ENCODE peak calls at places on chromosomes 7 and 10, in six cellular contexts. T is GM12891, L is K562, Q is HepG2, K is H1, E is GM12878. R is an unnamed sample.

GRCh38 chr7:106425017-106425719 is 140.4 kb upstream of the NAMPT start:
- DNase-seq in T (peak), L (no peak), Q (no peak), K (no peak), E (peak), R (peak)

GRCh38 chr7:151888716-151889115 is 11.8 kb upstream of the PRKAG2 start:
- DNase-seq in T (no peak), L (no peak), Q (no peak), K (no peak), E (no peak), R (no peak)

GRCh38 chr7:158743219-158743618 is 38.6 kb upstream of the NCAPG2 start:
- DNase-seq in T (no peak), L (no peak), Q (no peak), K (peak), E (no peak), R (no peak)

GRCh38 chr7:75729851-75730274 is 8.9 kb downstream of the HIP1 start:
- DNase-seq in T (no peak), L (no peak), Q (no peak), K (no peak), E (no peak), R (no peak)

GRCh38 chr10:7826971-7827370 is 8.7 kb downstream of the TAF3 start:
- DNase-seq in T (no peak), L (no peak), Q (no peak), K (no peak), E (no peak), R (no peak)

GRCh38 chr10:70494966-70495365 is 16.4 kb downstream of the PALD1 start:
- DNase-seq in T (no peak), L (no peak), Q (no peak), K (no peak), E (no peak), R (no peak)

GRCh38 chr7:28686418-28686800 is 271.7 kb downstream of the TRIL start:
- DNase-seq in T (no peak), L (no peak), Q (no peak), K (peak), E (no peak), R (no peak)

GRCh38 chr7:44978511-44979366 is at the start of gene MYO1G:
- DNase-seq in T (no peak), L (no peak), Q (no peak), K (peak), E (peak), R (no peak)

GRCh38 chr7:157576415-157576814 is 239.6 kb downstream of the DNAJB6 start:
- DNase-seq in T (no peak), L (no peak), Q (no peak), K (no peak), E (no peak), R (no peak)

GRCh38 chr10:31896972-31897384 is 31.7 kb downstream of the ARHGAP12 start:
- DNase-seq in T (no peak), L (no peak), Q (no peak), K (no peak), E (no peak), R (no peak)

GRCh38 chr7:101686030-101686429 is 56.9 kb upstream of the MYL10 start:
- DNase-seq in T (no peak), L (no peak), Q (no peak), K (no peak), E (no peak), R (no peak)

GRCh38 chr10:5318148-5318547 is 46.6 kb upstream of the UCN3 start:
- DNase-seq in T (no peak), L (no peak), Q (no peak), K (no peak), E (no peak), R (no peak)

GRCh38 chr10:17784701-17785100 is 24.4 kb upstream of the MRC1 start:
- DNase-seq in T (no peak), L (no peak), Q (no peak), K (no peak), E (no peak), R (no peak)

GRCh38 chr10:651700-652099 is 37.8 kb downstream of the DIP2C start:
- DNase-seq in T (no peak), L (no peak), Q (no peak), K (no peak), E (no peak), R (no peak)

GRCh38 chr7:30430300-30430699 is 48.3 kb downstream of the NOD1 start:
- DNase-seq in T (no peak), L (no peak), Q (no peak), K (no peak), E (no peak), R (no peak)

GRCh38 chr10:117375360-117376147 is at the start of gene PDZD8:
- DNase-seq in T (peak), L (peak), Q (peak), K (peak), E (peak), R (peak)

GRCh38 chr10:117374506-117375359 is 507 bp downstream of the PDZD8 start:
- DNase-seq in T (peak), L (peak), Q (no peak), K (peak), E (no peak), R (peak)

GRCh38 chr10:117370205-117370604 is 5.0 kb downstream of the PDZD8 start:
- DNase-seq in T (no peak), L (no peak), Q (no peak), K (no peak), E (no peak), R (no peak)

DNA sequence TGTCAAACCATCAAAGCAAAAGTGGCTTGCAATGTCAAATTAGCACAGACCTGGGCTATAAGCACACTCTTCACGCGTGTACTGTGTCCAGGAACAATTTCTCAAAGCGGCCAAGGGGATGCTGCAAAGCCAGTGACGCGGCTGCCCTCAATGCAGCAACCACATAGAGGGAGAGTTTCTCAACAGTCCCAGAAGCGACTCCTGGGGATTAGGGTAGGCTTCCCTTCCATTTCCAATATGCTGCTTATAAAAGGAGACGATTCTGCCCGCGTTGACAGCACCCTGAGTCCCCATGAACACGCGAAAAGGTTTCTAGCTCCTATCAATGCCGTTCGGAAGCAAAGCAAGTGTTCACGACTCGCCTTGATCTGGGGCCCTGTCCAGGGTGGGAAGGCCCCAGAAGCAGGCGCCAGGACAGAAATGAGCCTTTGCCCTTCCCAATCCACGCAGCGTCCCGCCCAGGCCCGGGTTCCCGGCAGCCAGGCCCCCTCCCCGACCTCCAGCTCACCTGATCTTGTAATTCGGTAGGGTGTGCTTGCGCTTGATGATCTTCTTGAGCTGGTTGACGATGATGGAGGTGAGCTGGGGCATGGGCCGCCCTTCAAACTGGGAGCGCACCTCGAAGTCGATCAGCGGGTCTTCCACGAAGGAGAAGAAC is 1.3 kb downstream of the PDZD8 start:
- DNase-seq in T (peak), L (no peak), Q (no peak), K (no peak), E (no peak), R (peak)
- TF ChIP-seq POLR2AphosphoS5 in T (no peak), L (no peak), Q (no peak), K (no peak), E (no peak), R (no peak)

GRCh38 chr10:93600861-93601773 is at the start of gene RBP4:
- DNase-seq in T (no peak), L (no peak), Q (peak), K (peak), E (no peak), R (no peak)
- TF ChIP-seq POLR2A in T (no peak), L (no peak), Q (peak), K (no peak), E (no peak), R (no peak)

DNA sequence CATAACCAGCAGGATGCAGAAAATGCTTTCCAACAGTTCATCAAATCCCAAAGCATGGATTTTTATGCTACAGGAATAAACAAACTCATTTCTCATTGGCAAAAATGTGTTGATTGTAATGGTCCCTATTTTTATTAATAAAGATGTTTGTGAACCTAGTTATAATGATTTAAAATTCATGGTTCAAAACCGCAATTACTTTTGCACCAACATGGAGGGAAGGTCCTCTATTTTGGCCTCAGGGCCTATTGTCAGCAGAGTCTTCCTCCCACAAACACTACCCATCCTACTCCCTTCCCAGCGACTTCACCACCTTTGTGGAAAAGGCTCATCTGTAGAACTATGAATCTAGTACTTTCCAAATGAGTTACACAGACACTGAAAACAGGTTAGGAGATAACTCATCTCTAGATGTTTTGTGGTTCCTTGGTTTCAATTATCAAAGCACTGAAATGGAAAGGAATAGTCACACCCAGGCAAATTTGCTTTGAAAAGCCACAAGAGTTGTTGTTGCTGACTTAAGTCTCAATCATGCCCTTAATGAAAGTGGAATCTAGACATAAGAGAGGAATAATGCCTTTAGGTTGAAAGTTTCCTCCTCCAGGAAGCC is 59.4 kb upstream of the FRMD4A start:
- DNase-seq in T (peak), L (no peak), Q (no peak), K (no peak), E (peak), R (no peak)
- TF ChIP-seq TAF1 in T (no peak), L (no peak), Q (no peak), K (no peak), E (no peak), R (no peak)

DNA sequence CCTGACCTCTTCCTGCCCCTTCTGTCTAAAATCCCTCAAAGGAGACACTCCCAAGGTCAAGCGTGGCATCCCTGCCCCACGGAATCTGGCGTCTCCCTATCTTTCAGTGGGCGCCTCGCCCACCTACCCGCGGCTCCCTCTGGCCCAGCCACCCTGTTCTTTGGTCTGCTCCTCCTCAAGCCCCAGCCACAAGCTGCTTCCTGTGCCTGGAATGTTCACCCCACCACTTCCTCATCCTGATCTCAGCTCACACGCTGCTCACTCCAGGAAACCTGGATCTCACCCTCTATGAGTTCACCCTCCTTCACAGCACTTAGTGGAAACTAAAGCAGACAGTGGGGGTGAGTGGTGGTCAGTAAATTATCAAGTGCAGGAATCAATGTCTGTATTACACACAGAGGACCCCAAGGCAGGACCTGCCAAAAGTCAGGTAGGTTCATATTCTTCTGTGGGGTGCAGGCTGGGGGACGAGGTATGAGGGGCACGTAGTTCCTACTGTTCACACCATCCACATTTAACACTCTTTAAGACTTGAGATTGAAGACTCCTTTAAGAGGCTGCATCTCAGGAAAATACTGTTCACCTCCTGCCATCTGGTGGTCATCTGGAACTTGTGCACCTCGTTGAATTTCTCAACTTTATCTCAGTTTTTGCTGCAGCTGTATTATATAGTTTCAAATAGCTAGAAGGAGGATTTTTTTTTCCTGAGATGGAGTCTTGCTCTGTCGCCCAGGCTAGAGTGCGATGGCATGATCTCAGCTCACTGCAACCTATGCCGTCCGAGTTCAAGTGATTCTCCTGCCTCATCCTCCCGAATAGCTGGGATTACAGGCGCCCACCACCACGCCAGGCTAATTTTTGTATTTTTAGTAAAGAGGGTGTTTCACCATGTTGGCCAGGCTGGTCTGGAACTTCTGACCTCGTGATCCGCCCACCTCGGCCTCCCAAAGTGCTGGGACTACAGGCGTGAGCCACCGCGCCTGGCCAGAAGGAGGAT is 166.6 kb downstream of the ARHGAP21 start:
- DNase-seq in T (peak), L (peak), Q (peak), K (no peak), E (no peak), R (peak)
- TF ChIP-seq POLR2AphosphoS5 in T (no peak), L (no peak), Q (no peak), K (no peak), E (no peak), R (no peak)

GRCh38 chr10:10223129-10223528 is 794.5 kb upstream of the CELF2 start:
- DNase-seq in T (no peak), L (no peak), Q (no peak), K (no peak), E (no peak), R (no peak)
- TF ChIP-seq POLR2A in T (no peak), L (no peak), Q (no peak), K (no peak), E (no peak), R (no peak)

GRCh38 chr7:379456-380225 is 89.7 kb downstream of the FOXL3 start:
- DNase-seq in T (peak), L (peak), Q (no peak), K (no peak), E (no peak), R (no peak)

GRCh38 chr7:380724-381210 is 90.8 kb downstream of the FOXL3 start:
- DNase-seq in T (no peak), L (no peak), Q (no peak), K (no peak), E (no peak), R (no peak)

GRCh38 chr7:378551-379455 is 88.8 kb downstream of the FOXL3 start:
- DNase-seq in T (no peak), L (no peak), Q (no peak), K (no peak), E (no peak), R (no peak)

GRCh38 chr7:381211-382117 is 91.5 kb downstream of the FOXL3 start:
- DNase-seq in T (peak), L (no peak), Q (no peak), K (no peak), E (no peak), R (no peak)

DNA sequence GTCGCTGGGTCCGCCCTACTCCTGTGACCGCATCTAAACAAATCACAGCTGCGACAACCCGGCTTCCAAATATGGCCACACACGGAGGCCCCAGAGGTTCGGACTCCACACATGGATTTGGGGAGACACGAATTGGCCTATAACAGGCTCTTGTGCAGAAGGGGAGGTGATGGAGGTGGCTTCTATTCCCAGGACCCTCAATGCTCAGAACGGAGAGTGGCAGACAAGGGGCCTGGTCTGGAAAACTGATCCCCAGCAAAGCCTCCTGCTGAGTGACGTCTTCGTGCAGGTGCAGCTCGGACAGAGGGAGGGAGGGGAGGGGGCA is 90.2 kb downstream of the FOXL3 start:
- DNase-seq in T (peak), L (no peak), Q (no peak), K (peak), E (no peak), R (no peak)
- TF ChIP-seq TAF1 in T (no peak), L (no peak), Q (no peak), K (no peak), E (no peak), R (no peak)

DNA sequence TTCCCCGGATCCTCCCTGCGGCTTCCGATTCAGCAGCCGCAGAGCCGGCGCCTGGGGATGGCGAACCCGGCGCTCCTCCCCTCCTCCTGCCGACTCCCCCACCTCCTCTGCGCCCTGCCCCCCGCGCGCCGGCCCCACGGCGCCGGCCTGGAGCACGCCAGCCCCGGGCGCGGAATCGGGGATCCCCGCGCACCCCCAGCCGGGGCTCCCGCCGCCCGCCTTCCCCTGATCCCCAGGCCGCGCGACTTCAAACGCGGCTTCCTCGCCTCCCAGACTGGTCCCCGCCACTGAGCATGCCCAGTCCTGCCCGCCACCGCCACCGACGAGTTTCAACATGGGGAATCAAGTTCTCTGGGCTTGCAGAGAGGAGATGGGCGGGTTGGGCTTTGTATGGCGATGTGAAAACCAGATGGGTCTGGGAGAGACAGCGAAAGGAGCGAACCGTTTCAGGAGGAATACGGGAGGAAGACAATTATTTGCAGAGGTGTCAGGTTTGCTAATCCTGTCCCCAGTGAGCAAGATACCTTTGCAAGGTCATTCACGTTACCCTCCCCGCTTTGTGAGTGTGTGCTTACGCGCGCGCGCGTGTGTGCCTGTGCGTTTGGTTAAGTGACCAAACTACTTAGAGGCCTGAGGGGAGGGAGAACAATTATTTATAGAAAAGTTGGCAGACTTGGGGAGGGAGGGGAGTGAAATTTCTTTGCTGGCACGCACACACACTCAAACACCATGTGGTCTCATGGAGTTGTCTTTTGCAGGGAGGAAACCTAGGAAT is at the start of gene PANK1:
- DNase-seq in T (peak), L (peak), Q (peak), K (peak), E (peak), R (peak)
- TF ChIP-seq POLR2AphosphoS5 in T (peak), L (no peak), Q (peak), K (peak), E (no peak), R (no peak)